ENCODE peak calls at places on chromosomes 6 and 20, in six cellular contexts. G, M, T, A, J and D are unnamed samples.

GRCh38 chr20:63955281-63955845 is 853 bp downstream of the UCKL1 start:
- DNase-seq in G (no peak), M (peak), T (no peak), A (no peak), J (no peak), D (peak)

GRCh38 chr20:48617481-48617880 is 210.3 kb downstream of the PREX1 start:
- DNase-seq in G (no peak), M (no peak), T (no peak), A (no peak), J (no peak), D (no peak)

GRCh38 chr6:158009935-158010585 is 28.4 kb downstream of the SYNJ2 start:
- DNase-seq in G (no peak), M (no peak), T (no peak), A (no peak), J (no peak), D (no peak)

GRCh38 chr6:14784596-14785360 is 461.1 kb upstream of the JARID2 start:
- DNase-seq in G (peak), M (no peak), T (no peak), A (peak), J (no peak), D (no peak)

GRCh38 chr6:169527306-169527705 is 174.5 kb downstream of the WDR27 start:
- DNase-seq in G (no peak), M (no peak), T (no peak), A (no peak), J (no peak), D (no peak)

GRCh38 chr6:111038534-111039252 is 48.6 kb upstream of the SLC16A10 start:
- DNase-seq in G (no peak), M (no peak), T (no peak), A (no peak), J (no peak), D (no peak)

GRCh38 chr6:87753131-87753685 is 51.2 kb upstream of the AKIRIN2 start:
- DNase-seq in G (no peak), M (no peak), T (no peak), A (no peak), J (no peak), D (no peak)

GRCh38 chr20:62202083-62202395 is 18.0 kb downstream of the HRH3 start:
- DNase-seq in G (no peak), M (no peak), T (no peak), A (no peak), J (no peak), D (no peak)

GRCh38 chr6:73739097-73739496 is 43.1 kb downstream of the CD109 start:
- DNase-seq in G (peak), M (peak), T (peak), A (peak), J (no peak), D (peak)

GRCh38 chr6:26299286-26300042 is 65.5 kb upstream of the BTN3A2 start:
- DNase-seq in G (no peak), M (no peak), T (no peak), A (no peak), J (no peak), D (peak)

GRCh38 chr6:30990422-30991086 is 7.0 kb downstream of the MUC21 start:
- DNase-seq in G (no peak), M (peak), T (no peak), A (no peak), J (no peak), D (no peak)

GRCh38 chr20:20497242-20497985 is 129.5 kb downstream of the INSM1 start:
- DNase-seq in G (no peak), M (no peak), T (no peak), A (no peak), J (no peak), D (no peak)

GRCh38 chr6:3876131-3876530 is 27.0 kb downstream of the FAM50B start:
- DNase-seq in G (no peak), M (peak), T (no peak), A (no peak), J (no peak), D (no peak)

GRCh38 chr20:8963330-8963729 is 105.6 kb upstream of the PLCB4 start:
- DNase-seq in G (no peak), M (no peak), T (no peak), A (no peak), J (no peak), D (no peak)

GRCh38 chr20:24965065-24965919 is 16.2 kb downstream of the CST7 start:
- DNase-seq in G (no peak), M (no peak), T (no peak), A (no peak), J (no peak), D (no peak)

GRCh38 chr6:135905604-135906300 is 54.3 kb downstream of the PDE7B start:
- DNase-seq in G (no peak), M (no peak), T (no peak), A (no peak), J (no peak), D (no peak)

GRCh38 chr6:166707045-166707444 is 80.0 kb upstream of the RPS6KA2 start:
- DNase-seq in G (peak), M (peak), T (no peak), A (no peak), J (no peak), D (peak)